ENCODE peak calls at places on chromosomes 12 and 14, in eight cellular contexts. L is stimulated activated CD4-positive, alpha-beta T cell treated with anti-CD3 and anti-CD28 coated beads, Interleukin-1b, Interleukin-23, amount 100 ng/mL, for 24 hours; O is psoas muscle; V is aorta; A is MV-4-11; G is mucosa of descending colon; K is activated naive CD4-positive, alpha-beta T cell; X is T1000. E is an unnamed sample.

GRCh38 chr12:124381454-124382207 is 86.7 kb downstream of the RFLNA start:
- DNase-seq in L (no peak), O (peak), V (peak), A (peak), G (peak), K (no peak), X (peak), E (no peak)

GRCh38 chr14:90809530-90810312 is 6.5 kb downstream of the TTC7B start:
- DNase-seq in L (no peak), O (peak), V (no peak), A (no peak), G (no peak), K (no peak), X (no peak), E (no peak)

GRCh38 chr12:57276935-57277563 is 26.1 kb upstream of the STAC3 start:
- DNase-seq in L (no peak), O (no peak), V (no peak), A (no peak), G (no peak), K (no peak), X (no peak), E (peak)

GRCh38 chr14:96894966-96895365 is 97.8 kb downstream of the VRK1 start:
- DNase-seq in L (no peak), O (no peak), V (no peak), A (no peak), G (no peak), K (no peak), X (no peak), E (no peak)

GRCh38 chr12:113057565-113058485 is 1.3 kb downstream of the DTX1 start:
- DNase-seq in L (no peak), O (peak), V (no peak), A (no peak), G (no peak), K (no peak), X (no peak), E (no peak)

GRCh38 chr12:108803428-108804105 is 53.8 kb downstream of the SSH1 start:
- DNase-seq in L (peak), O (no peak), V (peak), A (peak), G (no peak), K (peak), X (peak), E (peak)

GRCh38 chr12:52121848-52122838 is 42.6 kb downstream of the SMIM41 start:
- DNase-seq in L (peak), O (peak), V (peak), A (peak), G (no peak), K (peak), X (no peak), E (peak)

GRCh38 chr12:116183741-116184141 is 93.8 kb downstream of the MED13L start:
- DNase-seq in L (no peak), O (no peak), V (no peak), A (no peak), G (no peak), K (no peak), X (no peak), E (no peak)

GRCh38 chr12:93098077-93098476 is 169.0 kb upstream of the EEA1 start:
- DNase-seq in L (peak), O (peak), V (peak), A (peak), G (no peak), K (peak), X (no peak), E (peak)

GRCh38 chr12:23895792-23896218 is 53.7 kb downstream of the SOX5 start:
- DNase-seq in L (no peak), O (no peak), V (no peak), A (no peak), G (no peak), K (no peak), X (no peak), E (no peak)

GRCh38 chr14:100192250-100192671 is 32.8 kb upstream of the DEGS2 start:
- DNase-seq in L (no peak), O (peak), V (peak), A (no peak), G (peak), K (no peak), X (no peak), E (no peak)

GRCh38 chr12:57522887-57523705 is 472 bp downstream of the MBD6 start:
- DNase-seq in L (peak), O (peak), V (peak), A (peak), G (peak), K (no peak), X (no peak), E (peak)

GRCh38 chr14:57390806-57391562 is 598 bp downstream of the NAA30 start:
- DNase-seq in L (no peak), O (peak), V (peak), A (no peak), G (peak), K (peak), X (peak), E (peak)

GRCh38 chr12:89821901-89822300 is 113.3 kb upstream of the ATP2B1 start:
- DNase-seq in L (no peak), O (no peak), V (no peak), A (no peak), G (no peak), K (no peak), X (no peak), E (no peak)

GRCh38 chr12:19402743-19403400 is 36.4 kb upstream of the AEBP2 start:
- DNase-seq in L (no peak), O (no peak), V (peak), A (peak), G (no peak), K (no peak), X (no peak), E (no peak)

GRCh38 chr14:71296184-71296583 is 388.9 kb downstream of the PCNX1 start:
- DNase-seq in L (no peak), O (no peak), V (no peak), A (no peak), G (no peak), K (no peak), X (no peak), E (no peak)

GRCh38 chr12:82660541-82661325 is 26.0 kb upstream of the TMTC2 start:
- DNase-seq in L (no peak), O (no peak), V (no peak), A (no peak), G (no peak), K (no peak), X (no peak), E (no peak)

GRCh38 chr12:67758119-67758873 is 109.8 kb downstream of the DYRK2 start:
- DNase-seq in L (no peak), O (no peak), V (no peak), A (no peak), G (no peak), K (no peak), X (no peak), E (peak)

GRCh38 chr12:2177751-2178150 is 125.0 kb downstream of the CACNA1C start:
- DNase-seq in L (no peak), O (no peak), V (no peak), A (no peak), G (no peak), K (no peak), X (no peak), E (no peak)

E was measured in KBM-7.